ENCODE peak calls at places on chromosomes 12 and 14, in six cellular contexts. W is GM18507, A is NCI-H1436, J is cardiac fibroblast, H is heart right ventricle, C is NCI-H1092 treated with DMSO at 0.1 percent for 48 hours. Q is an unnamed sample.
A peak's percentile ranks its signal among the peaks of the same experiment; 100 is the strongest.

GRCh38 chr12:96015672-96016071 is 19.5 kb upstream of the HAL start:
- DNase-seq in W (no peak), A (no peak), J (peak; percentile 47), H (no peak), C (peak; percentile 5), Q (peak; percentile 39)

GRCh38 chr12:103858953-103859601 is 18.0 kb upstream of the NT5DC3 start:
- DNase-seq in W (no peak), A (no peak), J (peak; percentile 98), H (peak; percentile 25), C (no peak), Q (peak; percentile 86)

GRCh38 chr12:120055231-120055630 is 61.3 kb downstream of the RAB35 start:
- DNase-seq in W (no peak), A (no peak), J (peak; percentile 13), H (no peak), C (no peak), Q (peak; percentile 20)

GRCh38 chr14:64572721-64573508 is 23.2 kb downstream of the PPP1R36 start:
- DNase-seq in W (no peak), A (no peak), J (no peak), H (no peak), C (no peak), Q (no peak)

GRCh38 chr14:64645220-64645891 is 58.9 kb upstream of the PLEKHG3 start:
- DNase-seq in W (no peak), A (no peak), J (peak; percentile 77), H (no peak), C (no peak), Q (peak; percentile 80)

GRCh38 chr14:92800012-92800411 is 5.9 kb downstream of the GOLGA5 start:
- DNase-seq in W (no peak), A (no peak), J (no peak), H (no peak), C (no peak), Q (no peak)

GRCh38 chr14:23402296-23403138 is 5.6 kb downstream of the MYH6 start:
- DNase-seq in W (no peak), A (no peak), J (no peak), H (no peak), C (no peak), Q (no peak)

GRCh38 chr12:2288001-2288400 is 235.2 kb downstream of the CACNA1C start:
- DNase-seq in W (no peak), A (no peak), J (peak; percentile 49), H (no peak), C (no peak), Q (peak; percentile 70)

GRCh38 chr12:8033153-8034044 is 883 bp downstream of the FOXJ2 start:
- DNase-seq in W (no peak), A (peak; percentile 62), J (peak; percentile 37), H (peak; percentile 46), C (peak; percentile 44), Q (peak; percentile 84)

GRCh38 chr12:91920276-91920675 is 225.4 kb downstream of the BTG1 start:
- DNase-seq in W (no peak), A (no peak), J (peak; percentile 19), H (no peak), C (no peak), Q (peak; percentile 21)